ENCODE peak calls at places on chromosome 6, in nine cellular contexts. One of them, this sample, is unnamed.
A peak's percentile ranks its signal among the peaks of the same experiment; 100 is the strongest.

GRCh38 chr6:130178692-130179091 is 44.1 kb downstream of the SAMD3 start:
- DNase-seq in activated T-helper 9 cell treated with anti-CD3 and anti-CD28 coated beads, Interleukin-2, amount 50 U/mL, for 16 hours: no peak
- DNase-seq in stimulated activated CD4-positive, alpha-beta T cell treated with anti-CD3 and anti-CD28 coated beads, Interleukin-1b, Interleukin-23, amount 100 ng/mL, for 24 hours: no peak
- DNase-seq in activated gamma-delta T cell treated with Interleukin-2 at 50 U/mL for 16 hours: no peak
- DNase-seq in stimulated activated effector memory CD8-positive, alpha-beta T cell treated with anti-CD3 and anti-CD28 coated beads, Interleukin-12 subunit alpha, Interleukin-12 subunit beta, amount 100 ng/mL, for 72 hours: no peak
- DNase-seq in GM23338: no peak
- DNase-seq in nephron progenitor cell: no peak
- DNase-seq in activated T-helper 1 cell treated with anti-CD3 and anti-CD28 coated beads, Interleukin-12 subunit alpha, Interleukin-12 subunit beta, Interleukin-2, Interleukin-4 antibody, amounts not matched to agents 30 ng/mL and 10 ng/mL and 1 ng/mL, durations not matched to agents 14 hours and 24 hours and 36 hours: no peak
- DNase-seq in thoracic aorta: no peak
- DNase-seq in this sample: no peak

GRCh38 chr6:4297348-4297747 is 162.0 kb upstream of the ECI2 start:
- DNase-seq in activated T-helper 9 cell treated with anti-CD3 and anti-CD28 coated beads, Interleukin-2, amount 50 U/mL, for 16 hours: no peak
- DNase-seq in stimulated activated CD4-positive, alpha-beta T cell treated with anti-CD3 and anti-CD28 coated beads, Interleukin-1b, Interleukin-23, amount 100 ng/mL, for 24 hours: no peak
- DNase-seq in activated gamma-delta T cell treated with Interleukin-2 at 50 U/mL for 16 hours: no peak
- DNase-seq in stimulated activated effector memory CD8-positive, alpha-beta T cell treated with anti-CD3 and anti-CD28 coated beads, Interleukin-12 subunit alpha, Interleukin-12 subunit beta, amount 100 ng/mL, for 72 hours: no peak
- DNase-seq in GM23338: no peak
- DNase-seq in nephron progenitor cell: no peak
- DNase-seq in activated T-helper 1 cell treated with anti-CD3 and anti-CD28 coated beads, Interleukin-12 subunit alpha, Interleukin-12 subunit beta, Interleukin-2, Interleukin-4 antibody, amounts not matched to agents 30 ng/mL and 10 ng/mL and 1 ng/mL, durations not matched to agents 14 hours and 24 hours and 36 hours: no peak
- DNase-seq in thoracic aorta: no peak
- DNase-seq in this sample: no peak

GRCh38 chr6:152471459-152472070 is 165.6 kb downstream of the SYNE1 start:
- DNase-seq in activated T-helper 9 cell treated with anti-CD3 and anti-CD28 coated beads, Interleukin-2, amount 50 U/mL, for 16 hours: no peak
- DNase-seq in stimulated activated CD4-positive, alpha-beta T cell treated with anti-CD3 and anti-CD28 coated beads, Interleukin-1b, Interleukin-23, amount 100 ng/mL, for 24 hours: no peak
- DNase-seq in activated gamma-delta T cell treated with Interleukin-2 at 50 U/mL for 16 hours: no peak
- DNase-seq in stimulated activated effector memory CD8-positive, alpha-beta T cell treated with anti-CD3 and anti-CD28 coated beads, Interleukin-12 subunit alpha, Interleukin-12 subunit beta, amount 100 ng/mL, for 72 hours: no peak
- DNase-seq in GM23338: no peak
- DNase-seq in nephron progenitor cell: peak; percentile 4
- DNase-seq in activated T-helper 1 cell treated with anti-CD3 and anti-CD28 coated beads, Interleukin-12 subunit alpha, Interleukin-12 subunit beta, Interleukin-2, Interleukin-4 antibody, amounts not matched to agents 30 ng/mL and 10 ng/mL and 1 ng/mL, durations not matched to agents 14 hours and 24 hours and 36 hours: no peak
- DNase-seq in thoracic aorta: no peak
- DNase-seq in this sample: no peak

GRCh38 chr6:138499303-138499991 is at the start of gene NHSL1:
- DNase-seq in activated T-helper 9 cell treated with anti-CD3 and anti-CD28 coated beads, Interleukin-2, amount 50 U/mL, for 16 hours: no peak
- DNase-seq in stimulated activated CD4-positive, alpha-beta T cell treated with anti-CD3 and anti-CD28 coated beads, Interleukin-1b, Interleukin-23, amount 100 ng/mL, for 24 hours: no peak
- DNase-seq in activated gamma-delta T cell treated with Interleukin-2 at 50 U/mL for 16 hours: no peak
- DNase-seq in stimulated activated effector memory CD8-positive, alpha-beta T cell treated with anti-CD3 and anti-CD28 coated beads, Interleukin-12 subunit alpha, Interleukin-12 subunit beta, amount 100 ng/mL, for 72 hours: no peak
- DNase-seq in GM23338: peak; percentile 60
- DNase-seq in nephron progenitor cell: peak; percentile 22
- DNase-seq in activated T-helper 1 cell treated with anti-CD3 and anti-CD28 coated beads, Interleukin-12 subunit alpha, Interleukin-12 subunit beta, Interleukin-2, Interleukin-4 antibody, amounts not matched to agents 30 ng/mL and 10 ng/mL and 1 ng/mL, durations not matched to agents 14 hours and 24 hours and 36 hours: no peak
- DNase-seq in thoracic aorta: no peak
- DNase-seq in this sample: no peak

GRCh38 chr6:35417979-35418661 is 34.0 kb upstream of the FANCE start:
- DNase-seq in activated T-helper 9 cell treated with anti-CD3 and anti-CD28 coated beads, Interleukin-2, amount 50 U/mL, for 16 hours: no peak
- DNase-seq in stimulated activated CD4-positive, alpha-beta T cell treated with anti-CD3 and anti-CD28 coated beads, Interleukin-1b, Interleukin-23, amount 100 ng/mL, for 24 hours: no peak
- DNase-seq in activated gamma-delta T cell treated with Interleukin-2 at 50 U/mL for 16 hours: no peak
- DNase-seq in stimulated activated effector memory CD8-positive, alpha-beta T cell treated with anti-CD3 and anti-CD28 coated beads, Interleukin-12 subunit alpha, Interleukin-12 subunit beta, amount 100 ng/mL, for 72 hours: no peak
- DNase-seq in GM23338: no peak
- DNase-seq in nephron progenitor cell: no peak
- DNase-seq in activated T-helper 1 cell treated with anti-CD3 and anti-CD28 coated beads, Interleukin-12 subunit alpha, Interleukin-12 subunit beta, Interleukin-2, Interleukin-4 antibody, amounts not matched to agents 30 ng/mL and 10 ng/mL and 1 ng/mL, durations not matched to agents 14 hours and 24 hours and 36 hours: peak; percentile 3
- DNase-seq in thoracic aorta: no peak
- DNase-seq in this sample: no peak

GRCh38 chr6:163466839-163467390 is 52.4 kb downstream of the QKI start:
- DNase-seq in activated T-helper 9 cell treated with anti-CD3 and anti-CD28 coated beads, Interleukin-2, amount 50 U/mL, for 16 hours: no peak
- DNase-seq in stimulated activated CD4-positive, alpha-beta T cell treated with anti-CD3 and anti-CD28 coated beads, Interleukin-1b, Interleukin-23, amount 100 ng/mL, for 24 hours: no peak
- DNase-seq in activated gamma-delta T cell treated with Interleukin-2 at 50 U/mL for 16 hours: no peak
- DNase-seq in stimulated activated effector memory CD8-positive, alpha-beta T cell treated with anti-CD3 and anti-CD28 coated beads, Interleukin-12 subunit alpha, Interleukin-12 subunit beta, amount 100 ng/mL, for 72 hours: no peak
- DNase-seq in GM23338: no peak
- DNase-seq in nephron progenitor cell: no peak
- DNase-seq in activated T-helper 1 cell treated with anti-CD3 and anti-CD28 coated beads, Interleukin-12 subunit alpha, Interleukin-12 subunit beta, Interleukin-2, Interleukin-4 antibody, amounts not matched to agents 30 ng/mL and 10 ng/mL and 1 ng/mL, durations not matched to agents 14 hours and 24 hours and 36 hours: no peak
- DNase-seq in thoracic aorta: no peak
- DNase-seq in this sample: no peak

GRCh38 chr6:5569491-5569890 is 308.2 kb downstream of the FARS2 start:
- DNase-seq in activated T-helper 9 cell treated with anti-CD3 and anti-CD28 coated beads, Interleukin-2, amount 50 U/mL, for 16 hours: no peak
- DNase-seq in stimulated activated CD4-positive, alpha-beta T cell treated with anti-CD3 and anti-CD28 coated beads, Interleukin-1b, Interleukin-23, amount 100 ng/mL, for 24 hours: no peak
- DNase-seq in activated gamma-delta T cell treated with Interleukin-2 at 50 U/mL for 16 hours: no peak
- DNase-seq in stimulated activated effector memory CD8-positive, alpha-beta T cell treated with anti-CD3 and anti-CD28 coated beads, Interleukin-12 subunit alpha, Interleukin-12 subunit beta, amount 100 ng/mL, for 72 hours: no peak
- DNase-seq in GM23338: no peak
- DNase-seq in nephron progenitor cell: no peak
- DNase-seq in activated T-helper 1 cell treated with anti-CD3 and anti-CD28 coated beads, Interleukin-12 subunit alpha, Interleukin-12 subunit beta, Interleukin-2, Interleukin-4 antibody, amounts not matched to agents 30 ng/mL and 10 ng/mL and 1 ng/mL, durations not matched to agents 14 hours and 24 hours and 36 hours: no peak
- DNase-seq in thoracic aorta: no peak
- DNase-seq in this sample: no peak

GRCh38 chr6:21111399-21111725 is 482.2 kb upstream of the SOX4 start:
- DNase-seq in activated T-helper 9 cell treated with anti-CD3 and anti-CD28 coated beads, Interleukin-2, amount 50 U/mL, for 16 hours: no peak
- DNase-seq in stimulated activated CD4-positive, alpha-beta T cell treated with anti-CD3 and anti-CD28 coated beads, Interleukin-1b, Interleukin-23, amount 100 ng/mL, for 24 hours: no peak
- DNase-seq in activated gamma-delta T cell treated with Interleukin-2 at 50 U/mL for 16 hours: no peak
- DNase-seq in stimulated activated effector memory CD8-positive, alpha-beta T cell treated with anti-CD3 and anti-CD28 coated beads, Interleukin-12 subunit alpha, Interleukin-12 subunit beta, amount 100 ng/mL, for 72 hours: no peak
- DNase-seq in GM23338: peak; percentile 37
- DNase-seq in nephron progenitor cell: no peak
- DNase-seq in activated T-helper 1 cell treated with anti-CD3 and anti-CD28 coated beads, Interleukin-12 subunit alpha, Interleukin-12 subunit beta, Interleukin-2, Interleukin-4 antibody, amounts not matched to agents 30 ng/mL and 10 ng/mL and 1 ng/mL, durations not matched to agents 14 hours and 24 hours and 36 hours: no peak
- DNase-seq in thoracic aorta: no peak
- DNase-seq in this sample: peak; percentile 44

GRCh38 chr6:158329531-158329930 is 17.3 kb downstream of the TULP4 start:
- DNase-seq in activated T-helper 9 cell treated with anti-CD3 and anti-CD28 coated beads, Interleukin-2, amount 50 U/mL, for 16 hours: no peak
- DNase-seq in stimulated activated CD4-positive, alpha-beta T cell treated with anti-CD3 and anti-CD28 coated beads, Interleukin-1b, Interleukin-23, amount 100 ng/mL, for 24 hours: no peak
- DNase-seq in activated gamma-delta T cell treated with Interleukin-2 at 50 U/mL for 16 hours: no peak
- DNase-seq in stimulated activated effector memory CD8-positive, alpha-beta T cell treated with anti-CD3 and anti-CD28 coated beads, Interleukin-12 subunit alpha, Interleukin-12 subunit beta, amount 100 ng/mL, for 72 hours: no peak
- DNase-seq in GM23338: no peak
- DNase-seq in nephron progenitor cell: no peak
- DNase-seq in activated T-helper 1 cell treated with anti-CD3 and anti-CD28 coated beads, Interleukin-12 subunit alpha, Interleukin-12 subunit beta, Interleukin-2, Interleukin-4 antibody, amounts not matched to agents 30 ng/mL and 10 ng/mL and 1 ng/mL, durations not matched to agents 14 hours and 24 hours and 36 hours: no peak
- DNase-seq in thoracic aorta: no peak
- DNase-seq in this sample: no peak

This sample was measured in H7.